ENCODE peak calls at places on chromosomes 1 and 21, in six cellular contexts. One of them, this sample, is unnamed.

GRCh38 chr1:13820055-13820454 is 120.1 kb downstream of the PRDM2 start:
- DNase-seq in body of pancreas: no peak
- DNase-seq in OCI-LY7: no peak
- DNase-seq in mucosa of descending colon: no peak
- DNase-seq in kidney: no peak
- DNase-seq in suprapubic skin: no peak
- DNase-seq in this sample: no peak

GRCh38 chr1:117237701-117238413 is 27.1 kb upstream of the VTCN1 start:
- DNase-seq in OCI-LY7: no peak
- DNase-seq in mucosa of descending colon: no peak
- DNase-seq in kidney: no peak
- DNase-seq in suprapubic skin: no peak
- DNase-seq in body of pancreas: peak; percentile 51
- DNase-seq in this sample: no peak

GRCh38 chr1:227245613-227246320 is 72.5 kb downstream of the CDC42BPA start:
- DNase-seq in kidney: no peak
- DNase-seq in mucosa of descending colon: no peak
- DNase-seq in OCI-LY7: no peak
- DNase-seq in suprapubic skin: no peak
- DNase-seq in body of pancreas: no peak
- DNase-seq in this sample: no peak

GRCh38 chr1:224340711-224341384 is 10.9 kb upstream of the NVL start:
- DNase-seq in kidney: peak; percentile 82
- DNase-seq in OCI-LY7: no peak
- DNase-seq in body of pancreas: peak; percentile 58
- DNase-seq in mucosa of descending colon: peak; percentile 65
- DNase-seq in suprapubic skin: no peak
- DNase-seq in this sample: no peak

GRCh38 chr1:70486676-70487470 is 75.8 kb downstream of the CTH start:
- DNase-seq in OCI-LY7: no peak
- DNase-seq in body of pancreas: peak; percentile 66
- DNase-seq in mucosa of descending colon: no peak
- DNase-seq in suprapubic skin: no peak
- DNase-seq in kidney: no peak
- DNase-seq in this sample: no peak

GRCh38 chr1:41314781-41315481 is 46.3 kb upstream of the FOXO6 start:
- DNase-seq in mucosa of descending colon: no peak
- DNase-seq in kidney: no peak
- DNase-seq in body of pancreas: no peak
- DNase-seq in suprapubic skin: no peak
- DNase-seq in OCI-LY7: no peak
- DNase-seq in this sample: no peak

GRCh38 chr1:110916669-110917306 is 43.8 kb downstream of the CD53 start:
- DNase-seq in suprapubic skin: no peak
- DNase-seq in body of pancreas: no peak
- DNase-seq in mucosa of descending colon: no peak
- DNase-seq in kidney: no peak
- DNase-seq in OCI-LY7: no peak
- DNase-seq in this sample: no peak

GRCh38 chr1:209707308-209707707 is 2.7 kb downstream of the HSD11B1 start:
- DNase-seq in mucosa of descending colon: no peak
- DNase-seq in suprapubic skin: no peak
- DNase-seq in kidney: no peak
- DNase-seq in body of pancreas: no peak
- DNase-seq in OCI-LY7: no peak
- DNase-seq in this sample: no peak

GRCh38 chr1:226882631-226883409 is 12.4 kb downstream of the PSEN2 start:
- DNase-seq in suprapubic skin: no peak
- DNase-seq in body of pancreas: no peak
- DNase-seq in OCI-LY7: peak; percentile 72
- DNase-seq in mucosa of descending colon: no peak
- DNase-seq in kidney: no peak
- DNase-seq in this sample: no peak

GRCh38 chr21:25756190-25756932 is 21.6 kb downstream of the GABPA start:
- DNase-seq in suprapubic skin: no peak
- DNase-seq in body of pancreas: no peak
- DNase-seq in mucosa of descending colon: no peak
- DNase-seq in OCI-LY7: no peak
- DNase-seq in kidney: no peak
- DNase-seq in this sample: no peak

GRCh38 chr1:236209713-236210112 is 67.4 kb downstream of the GPR137B start:
- DNase-seq in mucosa of descending colon: no peak
- DNase-seq in OCI-LY7: no peak
- DNase-seq in kidney: no peak
- DNase-seq in suprapubic skin: no peak
- DNase-seq in body of pancreas: no peak
- DNase-seq in this sample: no peak

GRCh38 chr1:118927826-118928225 is 60.3 kb downstream of the TBX15 start:
- DNase-seq in suprapubic skin: no peak
- DNase-seq in OCI-LY7: no peak
- DNase-seq in mucosa of descending colon: no peak
- DNase-seq in body of pancreas: no peak
- DNase-seq in kidney: no peak
- DNase-seq in this sample: no peak

GRCh38 chr1:207863893-207864535 is 46.9 kb downstream of the CD34 start:
- DNase-seq in kidney: no peak
- DNase-seq in mucosa of descending colon: no peak
- DNase-seq in OCI-LY7: peak; percentile 72
- DNase-seq in body of pancreas: no peak
- DNase-seq in suprapubic skin: no peak
- DNase-seq in this sample: no peak

GRCh38 chr1:201717286-201717685 is 111.7 kb upstream of the IPO9 start:
- DNase-seq in kidney: no peak
- DNase-seq in OCI-LY7: no peak
- DNase-seq in mucosa of descending colon: no peak
- DNase-seq in body of pancreas: no peak
- DNase-seq in suprapubic skin: no peak
- DNase-seq in this sample: no peak

GRCh38 chr21:44686000-44686781 is 4.2 kb upstream of the KRTAP12-1 start:
- DNase-seq in OCI-LY7: no peak
- DNase-seq in mucosa of descending colon: no peak
- DNase-seq in body of pancreas: no peak
- DNase-seq in kidney: peak; percentile 61
- DNase-seq in suprapubic skin: peak; percentile 41
- DNase-seq in this sample: no peak

GRCh38 chr21:40186036-40186435 is 318.8 kb downstream of the PCP4 start:
- DNase-seq in kidney: peak; percentile 78
- DNase-seq in suprapubic skin: no peak
- DNase-seq in OCI-LY7: no peak
- DNase-seq in mucosa of descending colon: no peak
- DNase-seq in body of pancreas: peak; percentile 14
- DNase-seq in this sample: no peak

GRCh38 chr1:115980998-115981993 is 5.0 kb downstream of the SLC22A15 start:
- DNase-seq in OCI-LY7: peak; percentile 55
- DNase-seq in mucosa of descending colon: no peak
- DNase-seq in body of pancreas: peak; percentile 32
- DNase-seq in kidney: no peak
- DNase-seq in suprapubic skin: no peak
- DNase-seq in this sample: no peak

GRCh38 chr1:236287356-236287755 is 5.6 kb upstream of the ERO1B start:
- DNase-seq in suprapubic skin: no peak
- DNase-seq in OCI-LY7: no peak
- DNase-seq in body of pancreas: no peak
- DNase-seq in kidney: no peak
- DNase-seq in mucosa of descending colon: no peak
- DNase-seq in this sample: no peak

GRCh38 chr1:86150553-86151055 is 6.0 kb downstream of the COL24A1 start:
- DNase-seq in mucosa of descending colon: no peak
- DNase-seq in suprapubic skin: no peak
- DNase-seq in OCI-LY7: no peak
- DNase-seq in body of pancreas: no peak
- DNase-seq in kidney: no peak
- DNase-seq in this sample: no peak

GRCh38 chr1:52534928-52535764 is 17.7 kb downstream of the TUT4 start:
- DNase-seq in suprapubic skin: no peak
- DNase-seq in mucosa of descending colon: no peak
- DNase-seq in OCI-LY7: no peak
- DNase-seq in kidney: no peak
- DNase-seq in body of pancreas: no peak
- DNase-seq in this sample: no peak

GRCh38 chr1:35016406-35016805 is 15.3 kb downstream of the ZMYM6 start:
- DNase-seq in suprapubic skin: no peak
- DNase-seq in body of pancreas: no peak
- DNase-seq in kidney: no peak
- DNase-seq in OCI-LY7: no peak
- DNase-seq in mucosa of descending colon: no peak
- DNase-seq in this sample: no peak

GRCh38 chr1:204261746-204262505 is 48.1 kb upstream of the GOLT1A start:
- DNase-seq in kidney: peak; percentile 29
- DNase-seq in mucosa of descending colon: no peak
- DNase-seq in suprapubic skin: no peak
- DNase-seq in OCI-LY7: no peak
- DNase-seq in body of pancreas: no peak
- DNase-seq in this sample: no peak

GRCh38 chr1:214354440-214355148 is 73.6 kb downstream of the SMYD2 start:
- DNase-seq in mucosa of descending colon: no peak
- DNase-seq in body of pancreas: no peak
- DNase-seq in kidney: no peak
- DNase-seq in suprapubic skin: no peak
- DNase-seq in OCI-LY7: no peak
- DNase-seq in this sample: no peak

GRCh38 chr1:30933874-30934252 is 25.3 kb upstream of the SDC3 start:
- DNase-seq in suprapubic skin: no peak
- DNase-seq in mucosa of descending colon: no peak
- DNase-seq in OCI-LY7: no peak
- DNase-seq in kidney: no peak
- DNase-seq in body of pancreas: no peak
- DNase-seq in this sample: no peak

GRCh38 chr1:201471772-201472171 is 2.8 kb upstream of the PHLDA3 start:
- DNase-seq in body of pancreas: no peak
- DNase-seq in mucosa of descending colon: no peak
- DNase-seq in suprapubic skin: no peak
- DNase-seq in kidney: no peak
- DNase-seq in OCI-LY7: no peak
- DNase-seq in this sample: no peak

GRCh38 chr21:37139902-37140301 is 66.8 kb downstream of the TTC3 start:
- DNase-seq in OCI-LY7: no peak
- DNase-seq in suprapubic skin: no peak
- DNase-seq in body of pancreas: no peak
- DNase-seq in mucosa of descending colon: no peak
- DNase-seq in kidney: no peak
- DNase-seq in this sample: no peak

GRCh38 chr1:20666804-20667203 is 5.6 kb upstream of the DDOST start:
- DNase-seq in mucosa of descending colon: no peak
- DNase-seq in body of pancreas: no peak
- DNase-seq in kidney: no peak
- DNase-seq in OCI-LY7: peak; percentile 68
- DNase-seq in suprapubic skin: no peak
- DNase-seq in this sample: no peak

DNA sequence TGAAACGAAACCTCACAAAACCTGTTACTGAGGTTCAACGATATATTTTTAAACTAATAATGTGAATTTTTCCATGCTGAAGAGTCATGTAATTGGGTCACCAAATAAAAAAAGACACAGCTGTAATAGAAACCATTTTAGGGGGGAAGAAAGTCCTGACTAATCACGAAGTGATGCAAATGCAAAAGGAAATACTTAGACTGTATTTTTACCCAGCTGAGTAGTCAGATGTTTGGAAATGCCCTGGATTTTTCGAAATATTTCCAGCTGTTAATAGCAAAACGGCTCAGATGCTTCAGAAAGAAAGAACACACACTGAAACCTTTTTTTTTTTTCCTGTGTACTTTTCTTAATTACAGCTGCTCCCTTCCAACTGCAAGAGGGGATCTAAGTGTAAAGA is 210.3 kb downstream of the SETD4 start:
- DNase-seq in suprapubic skin: no peak
- DNase-seq in body of pancreas: no peak
- DNase-seq in mucosa of descending colon: no peak
- DNase-seq in kidney: no peak
- DNase-seq in OCI-LY7: no peak
- DNase-seq in this sample: no peak
- H3K4me3 ChIP-seq in suprapubic skin: no peak overlapping the region
- H3K4me3 ChIP-seq in body of pancreas: no peak overlapping the region
- H3K4me3 ChIP-seq in mucosa of descending colon: no peak overlapping the region
- H3K4me3 ChIP-seq in kidney: no peak overlapping the region
- H3K4me3 ChIP-seq in OCI-LY7: no peak overlapping the region
- H3K4me3 ChIP-seq in this sample: no peak overlapping the region

GRCh38 chr1:40197656-40198055 is 36.5 kb downstream of the RLF start:
- DNase-seq in OCI-LY7: peak; percentile 19
- DNase-seq in suprapubic skin: no peak
- DNase-seq in kidney: no peak
- DNase-seq in mucosa of descending colon: no peak
- DNase-seq in body of pancreas: no peak
- DNase-seq in this sample: no peak
- TF ChIP-seq CTCF in OCI-LY7: peak; percentile 71
- TF ChIP-seq CTCF in suprapubic skin: no peak
- TF ChIP-seq CTCF in kidney: no peak
- TF ChIP-seq CTCF in mucosa of descending colon: no peak
- TF ChIP-seq CTCF in body of pancreas: no peak
- TF ChIP-seq CTCF in this sample: no peak

GRCh38 chr1:198622532-198623218 is 16.2 kb upstream of the PTPRC start:
- DNase-seq in suprapubic skin: no peak
- DNase-seq in kidney: no peak
- DNase-seq in OCI-LY7: peak; percentile 93
- DNase-seq in mucosa of descending colon: no peak
- DNase-seq in body of pancreas: no peak
- DNase-seq in this sample: no peak

GRCh38 chr1:198620951-198621824 is 17.7 kb upstream of the PTPRC start:
- DNase-seq in mucosa of descending colon: peak; percentile 64
- DNase-seq in OCI-LY7: peak; percentile 97
- DNase-seq in kidney: peak; percentile 66
- DNase-seq in body of pancreas: peak; percentile 8
- DNase-seq in suprapubic skin: no peak
- DNase-seq in this sample: no peak

GRCh38 chr1:198623920-198624647 is 14.8 kb upstream of the PTPRC start:
- DNase-seq in mucosa of descending colon: no peak
- DNase-seq in kidney: no peak
- DNase-seq in suprapubic skin: no peak
- DNase-seq in OCI-LY7: peak; percentile 55
- DNase-seq in body of pancreas: no peak
- DNase-seq in this sample: no peak

GRCh38 chr1:198627436-198628063 is 11.3 kb upstream of the PTPRC start:
- DNase-seq in OCI-LY7: no peak
- DNase-seq in body of pancreas: no peak
- DNase-seq in kidney: no peak
- DNase-seq in mucosa of descending colon: no peak
- DNase-seq in suprapubic skin: no peak
- DNase-seq in this sample: no peak

DNA sequence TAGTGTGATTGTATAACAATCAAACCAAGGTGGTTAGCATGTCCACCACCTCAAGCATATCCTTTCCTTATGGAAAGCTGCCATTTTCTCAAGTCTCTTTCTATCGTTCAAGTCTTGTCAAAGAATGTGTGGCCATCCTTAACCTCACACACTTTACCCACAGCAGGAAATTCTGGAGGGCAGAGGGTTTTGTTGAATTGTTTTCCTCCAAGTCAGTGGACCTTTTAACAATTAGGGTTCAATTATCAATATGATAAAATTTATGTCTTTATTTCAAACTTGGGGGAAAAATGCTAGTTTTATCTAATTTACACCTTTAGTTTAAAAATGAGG is 14.2 kb upstream of the PTPRC start:
- DNase-seq in mucosa of descending colon: no peak
- DNase-seq in OCI-LY7: no peak
- DNase-seq in kidney: no peak
- DNase-seq in suprapubic skin: no peak
- DNase-seq in body of pancreas: no peak
- DNase-seq in this sample: no peak
- H3K4me1 ChIP-seq in mucosa of descending colon: no peaks in the 10 kb centered on the region
- H3K4me1 ChIP-seq in OCI-LY7: peaks cover 91% of the 10 kb centered on the region
- H3K4me1 ChIP-seq in kidney: no peaks in the 10 kb centered on the region
- H3K4me1 ChIP-seq in suprapubic skin: no peaks in the 10 kb centered on the region
- H3K4me1 ChIP-seq in body of pancreas: no peaks in the 10 kb centered on the region
- H3K4me1 ChIP-seq in this sample: no peaks in the 10 kb centered on the region

GRCh38 chr1:19454265-19455198 is 30.8 kb downstream of the CAPZB start:
- DNase-seq in mucosa of descending colon: no peak
- DNase-seq in OCI-LY7: no peak
- DNase-seq in body of pancreas: peak; percentile 58
- DNase-seq in kidney: no peak
- DNase-seq in suprapubic skin: no peak
- DNase-seq in this sample: no peak
- H3K4me3 ChIP-seq in mucosa of descending colon: no peak overlapping the region
- H3K4me3 ChIP-seq in OCI-LY7: no peak overlapping the region
- H3K4me3 ChIP-seq in body of pancreas: no peak overlapping the region
- H3K4me3 ChIP-seq in kidney: no peak overlapping the region
- H3K4me3 ChIP-seq in suprapubic skin: no peak overlapping the region
- H3K4me3 ChIP-seq in this sample: no peak overlapping the region

This sample was measured in prostate gland.